ENCODE peak calls at places on chromosomes 16 and 17, in six cellular contexts. One of them, this sample, is unnamed.

GRCh38 chr16:85174871-85175723 is 62.8 kb upstream of the CIBAR2 start:
- DNase-seq in adrenal gland: no peak
- DNase-seq in A549: no peak
- DNase-seq in heart left ventricle: no peak
- DNase-seq in uterus: no peak
- DNase-seq in ovary: no peak
- DNase-seq in this sample: no peak

GRCh38 chr17:76481091-76481655 is 13.8 kb downstream of the AANAT start:
- DNase-seq in ovary: no peak
- DNase-seq in uterus: no peak
- DNase-seq in adrenal gland: no peak
- DNase-seq in heart left ventricle: no peak
- DNase-seq in A549: no peak
- DNase-seq in this sample: no peak

GRCh38 chr16:30777591-30778297 is 9.3 kb downstream of the ZNF629 start:
- DNase-seq in uterus: no peak
- DNase-seq in A549: no peak
- DNase-seq in adrenal gland: no peak
- DNase-seq in heart left ventricle: no peak
- DNase-seq in ovary: no peak
- DNase-seq in this sample: no peak

GRCh38 chr16:10317425-10318001 is 68.3 kb upstream of the ATF7IP2 start:
- DNase-seq in ovary: no peak
- DNase-seq in heart left ventricle: no peak
- DNase-seq in adrenal gland: no peak
- DNase-seq in uterus: no peak
- DNase-seq in A549: no peak
- DNase-seq in this sample: no peak

GRCh38 chr16:78122774-78123315 is 23.4 kb downstream of the WWOX start:
- DNase-seq in adrenal gland: no peak
- DNase-seq in uterus: no peak
- DNase-seq in heart left ventricle: no peak
- DNase-seq in A549: peak; percentile 32
- DNase-seq in ovary: no peak
- DNase-seq in this sample: no peak

GRCh38 chr17:76261421-76262215 is 3.5 kb upstream of the UBALD2 start:
- DNase-seq in uterus: no peak
- DNase-seq in adrenal gland: no peak
- DNase-seq in A549: no peak
- DNase-seq in heart left ventricle: no peak
- DNase-seq in ovary: no peak
- DNase-seq in this sample: no peak

GRCh38 chr16:23156946-23157460 is 7.8 kb upstream of the USP31 start:
- DNase-seq in adrenal gland: no peak
- DNase-seq in A549: no peak
- DNase-seq in uterus: no peak
- DNase-seq in ovary: no peak
- DNase-seq in heart left ventricle: no peak
- DNase-seq in this sample: no peak

GRCh38 chr17:38562903-38563302 is 42.8 kb downstream of the SRCIN1 start:
- DNase-seq in adrenal gland: no peak
- DNase-seq in uterus: no peak
- DNase-seq in A549: no peak
- DNase-seq in heart left ventricle: no peak
- DNase-seq in ovary: no peak
- DNase-seq in this sample: no peak

GRCh38 chr16:57303021-57303909 is 18.8 kb upstream of the PLLP start:
- DNase-seq in uterus: peak; percentile 6
- DNase-seq in ovary: no peak
- DNase-seq in heart left ventricle: no peak
- DNase-seq in adrenal gland: no peak
- DNase-seq in A549: no peak
- DNase-seq in this sample: peak; percentile 56

GRCh38 chr17:15782809-15783208 is 50.7 kb downstream of the TBC1D26 start:
- DNase-seq in A549: no peak
- DNase-seq in heart left ventricle: peak; percentile 73
- DNase-seq in uterus: peak; percentile 42
- DNase-seq in ovary: peak; percentile 59
- DNase-seq in adrenal gland: peak; percentile 70
- DNase-seq in this sample: no peak

GRCh38 chr17:74354123-74354522 is 7.5 kb downstream of the BTBD17 start:
- DNase-seq in ovary: no peak
- DNase-seq in A549: peak; percentile 77
- DNase-seq in uterus: no peak
- DNase-seq in heart left ventricle: peak; percentile 51
- DNase-seq in adrenal gland: peak; percentile 67
- DNase-seq in this sample: no peak

GRCh38 chr16:51159864-51160263 is 8.8 kb upstream of the SALL1 start:
- DNase-seq in A549: no peak
- DNase-seq in uterus: no peak
- DNase-seq in adrenal gland: no peak
- DNase-seq in ovary: no peak
- DNase-seq in heart left ventricle: no peak
- DNase-seq in this sample: no peak

GRCh38 chr16:82758406-82758805 is 131.6 kb downstream of the CDH13 start:
- DNase-seq in ovary: no peak
- DNase-seq in uterus: no peak
- DNase-seq in heart left ventricle: no peak
- DNase-seq in adrenal gland: no peak
- DNase-seq in A549: no peak
- DNase-seq in this sample: no peak

GRCh38 chr17:81911277-81911961 is at the start of gene PCYT2:
- DNase-seq in uterus: peak; percentile 90
- DNase-seq in heart left ventricle: peak; percentile 94
- DNase-seq in A549: peak; percentile 99
- DNase-seq in adrenal gland: peak; percentile 93
- DNase-seq in ovary: peak; percentile 93
- DNase-seq in this sample: no peak

GRCh38 chr17:50904522-50905459 is 38.6 kb upstream of the TOB1 start:
- DNase-seq in A549: no peak
- DNase-seq in uterus: peak; percentile 71
- DNase-seq in ovary: peak; percentile 50
- DNase-seq in heart left ventricle: peak; percentile 55
- DNase-seq in adrenal gland: no peak
- DNase-seq in this sample: no peak

GRCh38 chr17:13626703-13627102 is 25.0 kb upstream of the HS3ST3A1 start:
- DNase-seq in adrenal gland: no peak
- DNase-seq in uterus: no peak
- DNase-seq in heart left ventricle: no peak
- DNase-seq in ovary: no peak
- DNase-seq in A549: peak; percentile 15
- DNase-seq in this sample: no peak

GRCh38 chr17:39813631-39814030 is 50.5 kb downstream of the IKZF3 start:
- DNase-seq in uterus: no peak
- DNase-seq in adrenal gland: no peak
- DNase-seq in A549: no peak
- DNase-seq in ovary: no peak
- DNase-seq in heart left ventricle: no peak
- DNase-seq in this sample: no peak

GRCh38 chr16:76656951-76657498 is 379.8 kb downstream of the CNTNAP4 start:
- DNase-seq in heart left ventricle: no peak
- DNase-seq in uterus: no peak
- DNase-seq in ovary: no peak
- DNase-seq in A549: no peak
- DNase-seq in adrenal gland: peak; percentile 62
- DNase-seq in this sample: no peak

GRCh38 chr17:51435641-51436091 is 175.3 kb downstream of the UTP18 start:
- DNase-seq in uterus: no peak
- DNase-seq in A549: peak; percentile 91
- DNase-seq in ovary: peak; percentile 24
- DNase-seq in adrenal gland: peak; percentile 68
- DNase-seq in heart left ventricle: no peak
- DNase-seq in this sample: no peak

GRCh38 chr17:5667871-5668270 is 83.6 kb upstream of the NLRP1 start:
- DNase-seq in ovary: no peak
- DNase-seq in uterus: no peak
- DNase-seq in heart left ventricle: no peak
- DNase-seq in A549: no peak
- DNase-seq in adrenal gland: no peak
- DNase-seq in this sample: no peak

GRCh38 chr17:18980682-18981384 is 23.7 kb downstream of the FAM83G start:
- DNase-seq in uterus: no peak
- DNase-seq in ovary: no peak
- DNase-seq in heart left ventricle: no peak
- DNase-seq in A549: no peak
- DNase-seq in adrenal gland: no peak
- DNase-seq in this sample: no peak

GRCh38 chr17:27741971-27742370 is 58.4 kb downstream of the NOS2 start:
- DNase-seq in A549: no peak
- DNase-seq in heart left ventricle: no peak
- DNase-seq in adrenal gland: no peak
- DNase-seq in ovary: no peak
- DNase-seq in uterus: no peak
- DNase-seq in this sample: peak; percentile 64

GRCh38 chr16:72455743-72456659 is 284.0 kb upstream of the PMFBP1 start:
- DNase-seq in A549: no peak
- DNase-seq in ovary: no peak
- DNase-seq in uterus: no peak
- DNase-seq in heart left ventricle: no peak
- DNase-seq in adrenal gland: no peak
- DNase-seq in this sample: no peak

GRCh38 chr17:2792541-2793169 is 3.6 kb upstream of the RAP1GAP2 start:
- DNase-seq in uterus: no peak
- DNase-seq in ovary: no peak
- DNase-seq in heart left ventricle: no peak
- DNase-seq in adrenal gland: no peak
- DNase-seq in A549: no peak
- DNase-seq in this sample: no peak

GRCh38 chr17:44558349-44559287 is 1.3 kb downstream of the FZD2 start:
- DNase-seq in adrenal gland: no peak
- DNase-seq in ovary: peak; percentile 17
- DNase-seq in heart left ventricle: no peak
- DNase-seq in uterus: peak; percentile 22
- DNase-seq in A549: no peak
- DNase-seq in this sample: no peak

GRCh38 chr17:8234361-8235270 is 13.2 kb downstream of the CTC1 start:
- DNase-seq in A549: no peak
- DNase-seq in ovary: no peak
- DNase-seq in uterus: no peak
- DNase-seq in heart left ventricle: no peak
- DNase-seq in adrenal gland: no peak
- DNase-seq in this sample: no peak

GRCh38 chr17:8237886-8238285 is 10.0 kb downstream of the CTC1 start:
- DNase-seq in adrenal gland: no peak
- DNase-seq in heart left ventricle: no peak
- DNase-seq in A549: no peak
- DNase-seq in uterus: no peak
- DNase-seq in ovary: no peak
- DNase-seq in this sample: no peak

GRCh38 chr17:8235676-8236075 is 12.2 kb downstream of the CTC1 start:
- DNase-seq in adrenal gland: no peak
- DNase-seq in heart left ventricle: no peak
- DNase-seq in ovary: no peak
- DNase-seq in uterus: no peak
- DNase-seq in A549: no peak
- DNase-seq in this sample: no peak

GRCh38 chr17:8231701-8232100 is 16.2 kb downstream of the CTC1 start:
- DNase-seq in A549: no peak
- DNase-seq in heart left ventricle: no peak
- DNase-seq in ovary: no peak
- DNase-seq in adrenal gland: no peak
- DNase-seq in uterus: no peak
- DNase-seq in this sample: no peak

DNA sequence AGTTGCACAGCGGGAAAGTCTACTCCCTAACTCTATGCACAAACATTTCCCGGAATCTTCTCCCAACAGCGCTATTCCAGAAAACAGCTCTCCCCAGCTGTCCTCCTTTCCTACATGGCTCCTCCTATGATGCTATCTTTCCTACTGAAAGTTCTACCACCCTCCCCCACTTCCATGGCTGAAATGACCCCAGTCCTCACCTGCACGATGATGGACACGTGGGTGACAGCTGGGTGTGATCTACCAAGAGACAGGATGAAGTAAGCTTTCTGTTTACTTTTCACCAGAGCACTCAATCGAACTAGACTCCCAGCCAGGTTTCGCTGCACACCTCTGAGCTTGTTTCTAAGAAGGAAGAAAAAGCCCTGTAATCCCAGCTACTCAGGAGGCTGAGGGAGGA is 10.7 kb downstream of the CTC1 start:
- DNase-seq in heart left ventricle: no peak
- DNase-seq in A549: no peak
- DNase-seq in adrenal gland: no peak
- DNase-seq in uterus: no peak
- DNase-seq in ovary: no peak
- DNase-seq in this sample: no peak
- H3K4me1 ChIP-seq in heart left ventricle: no peaks in the 10 kb centered on the region
- H3K4me1 ChIP-seq in A549: no peaks in the 10 kb centered on the region
- H3K4me1 ChIP-seq in adrenal gland: no peaks in the 10 kb centered on the region
- H3K4me1 ChIP-seq in uterus: no peaks in the 10 kb centered on the region
- H3K4me1 ChIP-seq in ovary: no peaks in the 10 kb centered on the region
- H3K4me1 ChIP-seq in this sample: no peaks in the 10 kb centered on the region

GRCh38 chr16:56270828-56271227 is 79.5 kb downstream of the GNAO1 start:
- DNase-seq in heart left ventricle: no peak
- DNase-seq in ovary: no peak
- DNase-seq in adrenal gland: no peak
- DNase-seq in uterus: no peak
- DNase-seq in A549: no peak
- DNase-seq in this sample: no peak

GRCh38 chr16:56268799-56269198 is 77.5 kb downstream of the GNAO1 start:
- DNase-seq in ovary: no peak
- DNase-seq in uterus: no peak
- DNase-seq in heart left ventricle: no peak
- DNase-seq in adrenal gland: no peak
- DNase-seq in A549: no peak
- DNase-seq in this sample: no peak

GRCh38 chr16:56269276-56269675 is 78.0 kb downstream of the GNAO1 start:
- DNase-seq in adrenal gland: no peak
- DNase-seq in heart left ventricle: no peak
- DNase-seq in A549: no peak
- DNase-seq in uterus: no peak
- DNase-seq in ovary: no peak
- DNase-seq in this sample: no peak

GRCh38 chr16:56267888-56268287 is 76.6 kb downstream of the GNAO1 start:
- DNase-seq in ovary: no peak
- DNase-seq in A549: no peak
- DNase-seq in adrenal gland: no peak
- DNase-seq in heart left ventricle: no peak
- DNase-seq in uterus: no peak
- DNase-seq in this sample: no peak

GRCh38 chr16:56269824-56270684 is 78.8 kb downstream of the GNAO1 start:
- DNase-seq in ovary: no peak
- DNase-seq in adrenal gland: peak; percentile 65
- DNase-seq in A549: no peak
- DNase-seq in uterus: peak; percentile 36
- DNase-seq in heart left ventricle: peak; percentile 55
- DNase-seq in this sample: no peak
- TF ChIP-seq POLR2A in ovary: no peak
- TF ChIP-seq POLR2A in adrenal gland: no peak
- TF ChIP-seq POLR2A in A549: no peak
- TF ChIP-seq POLR2A in uterus: no peak
- TF ChIP-seq POLR2A in heart left ventricle: no peak
- TF ChIP-seq POLR2A in this sample: no peak

GRCh38 chr17:63838586-63839184 is 3.8 kb downstream of the SMARCD2 start:
- DNase-seq in ovary: peak; percentile 94
- DNase-seq in uterus: peak; percentile 91
- DNase-seq in adrenal gland: peak; percentile 98
- DNase-seq in A549: no peak
- DNase-seq in heart left ventricle: peak; percentile 96
- DNase-seq in this sample: no peak
- H3K4me1 ChIP-seq in ovary: peaks cover 24% of the 10 kb centered on the region
- H3K4me1 ChIP-seq in uterus: peaks cover 14% of the 10 kb centered on the region
- H3K4me1 ChIP-seq in adrenal gland: peaks cover 46% of the 10 kb centered on the region
- H3K4me1 ChIP-seq in A549: peaks cover 35% of the 10 kb centered on the region
- H3K4me1 ChIP-seq in heart left ventricle: peaks cover 54% of the 10 kb centered on the region
- H3K4me1 ChIP-seq in this sample: peaks cover 65% of the 10 kb centered on the region

GRCh38 chr16:684961-685696 is 995 bp upstream of the JMJD8 start:
- DNase-seq in uterus: no peak
- DNase-seq in adrenal gland: peak; percentile 80
- DNase-seq in A549: no peak
- DNase-seq in heart left ventricle: no peak
- DNase-seq in ovary: peak; percentile 59
- DNase-seq in this sample: no peak
- TF ChIP-seq POLR2A in uterus: no peak
- TF ChIP-seq POLR2A in adrenal gland: no peak
- TF ChIP-seq POLR2A in A549: no peak
- TF ChIP-seq POLR2A in heart left ventricle: no peak
- TF ChIP-seq POLR2A in ovary: no peak
- TF ChIP-seq POLR2A in this sample: no peak

This sample was measured in vagina.